ENCODE peak calls at places on chromosomes 3 and 15, in seven cellular contexts. One of them, this sample, is unnamed.

GRCh38 chr3:112499328-112499727 is at the start of gene BTLA:
- DNase-seq in CD8-positive, alpha-beta T cell: peak; percentile 11
- DNase-seq in fibroblast of pulmonary artery: no peak
- DNase-seq in PC-3: no peak
- DNase-seq in IMR-90: no peak
- DNase-seq in fibroblast of villous mesenchyme: no peak
- DNase-seq in colonic mucosa: no peak
- DNase-seq in this sample: no peak

GRCh38 chr3:126952261-126952982 is 30.5 kb upstream of the PLXNA1 start:
- DNase-seq in CD8-positive, alpha-beta T cell: no peak
- DNase-seq in fibroblast of pulmonary artery: no peak
- DNase-seq in PC-3: no peak
- DNase-seq in IMR-90: no peak
- DNase-seq in fibroblast of villous mesenchyme: no peak
- DNase-seq in colonic mucosa: no peak
- DNase-seq in this sample: no peak

GRCh38 chr3:62134061-62134496 is 239.3 kb downstream of the FEZF2 start:
- DNase-seq in CD8-positive, alpha-beta T cell: no peak
- DNase-seq in fibroblast of pulmonary artery: peak; percentile 59
- DNase-seq in PC-3: no peak
- DNase-seq in IMR-90: peak; percentile 8
- DNase-seq in fibroblast of villous mesenchyme: no peak
- DNase-seq in colonic mucosa: peak; percentile 78
- DNase-seq in this sample: peak; percentile 41

GRCh38 chr15:42037650-42038049 is 16.8 kb upstream of the PLA2G4E start:
- DNase-seq in CD8-positive, alpha-beta T cell: no peak
- DNase-seq in fibroblast of pulmonary artery: no peak
- DNase-seq in PC-3: peak; percentile 52
- DNase-seq in IMR-90: no peak
- DNase-seq in fibroblast of villous mesenchyme: no peak
- DNase-seq in colonic mucosa: peak; percentile 87
- DNase-seq in this sample: no peak

GRCh38 chr3:30193625-30194044 is 412.8 kb upstream of the TGFBR2 start:
- DNase-seq in CD8-positive, alpha-beta T cell: no peak
- DNase-seq in fibroblast of pulmonary artery: no peak
- DNase-seq in PC-3: no peak
- DNase-seq in IMR-90: no peak
- DNase-seq in fibroblast of villous mesenchyme: no peak
- DNase-seq in colonic mucosa: no peak
- DNase-seq in this sample: no peak

GRCh38 chr15:85865070-85865684 is 70.5 kb upstream of the KLHL25 start:
- DNase-seq in CD8-positive, alpha-beta T cell: no peak
- DNase-seq in fibroblast of pulmonary artery: peak; percentile 65
- DNase-seq in PC-3: peak; percentile 62
- DNase-seq in IMR-90: peak; percentile 48
- DNase-seq in fibroblast of villous mesenchyme: peak; percentile 51
- DNase-seq in colonic mucosa: no peak
- DNase-seq in this sample: peak; percentile 60

GRCh38 chr3:136018876-136019275 is 53.3 kb downstream of the PPP2R3A start:
- DNase-seq in CD8-positive, alpha-beta T cell: no peak
- DNase-seq in fibroblast of pulmonary artery: no peak
- DNase-seq in PC-3: no peak
- DNase-seq in IMR-90: peak; percentile 54
- DNase-seq in fibroblast of villous mesenchyme: peak; percentile 11
- DNase-seq in colonic mucosa: no peak
- DNase-seq in this sample: peak; percentile 7

GRCh38 chr15:79004336-79004735 is 59.5 kb upstream of the CTSH start:
- DNase-seq in CD8-positive, alpha-beta T cell: no peak
- DNase-seq in fibroblast of pulmonary artery: peak; percentile 64
- DNase-seq in PC-3: peak; percentile 47
- DNase-seq in IMR-90: peak; percentile 87
- DNase-seq in fibroblast of villous mesenchyme: peak; percentile 58
- DNase-seq in colonic mucosa: no peak
- DNase-seq in this sample: peak; percentile 60

GRCh38 chr15:34188711-34189110 is 21.2 kb downstream of the KATNBL1 start:
- DNase-seq in CD8-positive, alpha-beta T cell: no peak
- DNase-seq in fibroblast of pulmonary artery: no peak
- DNase-seq in PC-3: no peak
- DNase-seq in IMR-90: no peak
- DNase-seq in fibroblast of villous mesenchyme: no peak
- DNase-seq in colonic mucosa: no peak
- DNase-seq in this sample: peak; percentile 22

GRCh38 chr3:5072100-5072816 is 49.8 kb upstream of the ARL8B start:
- DNase-seq in CD8-positive, alpha-beta T cell: no peak
- DNase-seq in fibroblast of pulmonary artery: no peak
- DNase-seq in PC-3: no peak
- DNase-seq in IMR-90: no peak
- DNase-seq in fibroblast of villous mesenchyme: no peak
- DNase-seq in colonic mucosa: no peak
- DNase-seq in this sample: no peak

GRCh38 chr3:70890085-70890484 is 577.6 kb upstream of the MDFIC2 start:
- DNase-seq in CD8-positive, alpha-beta T cell: no peak
- DNase-seq in fibroblast of pulmonary artery: no peak
- DNase-seq in PC-3: no peak
- DNase-seq in IMR-90: no peak
- DNase-seq in fibroblast of villous mesenchyme: no peak
- DNase-seq in colonic mucosa: no peak
- DNase-seq in this sample: no peak

GRCh38 chr15:85878866-85879265 is 84.1 kb upstream of the KLHL25 start:
- DNase-seq in CD8-positive, alpha-beta T cell: no peak
- DNase-seq in fibroblast of pulmonary artery: peak; percentile 7
- DNase-seq in PC-3: peak; percentile 29
- DNase-seq in IMR-90: no peak
- DNase-seq in fibroblast of villous mesenchyme: no peak
- DNase-seq in colonic mucosa: no peak
- DNase-seq in this sample: no peak

GRCh38 chr3:71684752-71685151 is 40.5 kb downstream of the EIF4E3 start:
- DNase-seq in CD8-positive, alpha-beta T cell: no peak
- DNase-seq in fibroblast of pulmonary artery: peak; percentile 78
- DNase-seq in PC-3: peak; percentile 84
- DNase-seq in IMR-90: peak; percentile 86
- DNase-seq in fibroblast of villous mesenchyme: peak; percentile 72
- DNase-seq in colonic mucosa: peak; percentile 31
- DNase-seq in this sample: peak; percentile 87

GRCh38 chr3:4350789-4351163 is 47.6 kb downstream of the SETMAR start:
- DNase-seq in CD8-positive, alpha-beta T cell: peak; percentile 49
- DNase-seq in fibroblast of pulmonary artery: peak; percentile 91
- DNase-seq in PC-3: peak; percentile 76
- DNase-seq in IMR-90: peak; percentile 69
- DNase-seq in fibroblast of villous mesenchyme: peak; percentile 76
- DNase-seq in colonic mucosa: peak; percentile 50
- DNase-seq in this sample: peak; percentile 91

GRCh38 chr15:27059610-27060202 is 88.7 kb downstream of the GABRG3 start:
- DNase-seq in CD8-positive, alpha-beta T cell: no peak
- DNase-seq in fibroblast of pulmonary artery: peak; percentile 39
- DNase-seq in PC-3: peak; percentile 44
- DNase-seq in IMR-90: peak; percentile 11
- DNase-seq in fibroblast of villous mesenchyme: no peak
- DNase-seq in colonic mucosa: peak; percentile 25
- DNase-seq in this sample: peak; percentile 26

GRCh38 chr3:105656607-105657504 is 212.0 kb downstream of the CBLB start:
- DNase-seq in CD8-positive, alpha-beta T cell: no peak
- DNase-seq in fibroblast of pulmonary artery: peak; percentile 9
- DNase-seq in PC-3: no peak
- DNase-seq in IMR-90: no peak
- DNase-seq in fibroblast of villous mesenchyme: no peak
- DNase-seq in colonic mucosa: no peak
- DNase-seq in this sample: no peak

GRCh38 chr3:104149154-104149553 is 1217.6 kb upstream of the ALCAM start:
- DNase-seq in CD8-positive, alpha-beta T cell: no peak
- DNase-seq in fibroblast of pulmonary artery: no peak
- DNase-seq in PC-3: peak; percentile 40
- DNase-seq in IMR-90: no peak
- DNase-seq in fibroblast of villous mesenchyme: no peak
- DNase-seq in colonic mucosa: no peak
- DNase-seq in this sample: no peak

GRCh38 chr15:35479423-35479822 is 66.5 kb downstream of the DPH6 start:
- DNase-seq in CD8-positive, alpha-beta T cell: no peak
- DNase-seq in fibroblast of pulmonary artery: no peak
- DNase-seq in PC-3: no peak
- DNase-seq in IMR-90: no peak
- DNase-seq in fibroblast of villous mesenchyme: no peak
- DNase-seq in colonic mucosa: no peak
- DNase-seq in this sample: no peak

GRCh38 chr3:65617209-65617608 is 421.5 kb downstream of the MAGI1 start:
- DNase-seq in CD8-positive, alpha-beta T cell: no peak
- DNase-seq in fibroblast of pulmonary artery: no peak
- DNase-seq in PC-3: no peak
- DNase-seq in IMR-90: no peak
- DNase-seq in fibroblast of villous mesenchyme: no peak
- DNase-seq in colonic mucosa: no peak
- DNase-seq in this sample: no peak

GRCh38 chr3:182509844-182510460 is 283.4 kb upstream of the ATP11B start:
- DNase-seq in CD8-positive, alpha-beta T cell: no peak
- DNase-seq in fibroblast of pulmonary artery: no peak
- DNase-seq in PC-3: no peak
- DNase-seq in IMR-90: no peak
- DNase-seq in fibroblast of villous mesenchyme: no peak
- DNase-seq in colonic mucosa: no peak
- DNase-seq in this sample: no peak

GRCh38 chr15:55758580-55758986 is 15.6 kb upstream of the PRTG start:
- DNase-seq in CD8-positive, alpha-beta T cell: no peak
- DNase-seq in fibroblast of pulmonary artery: no peak
- DNase-seq in PC-3: no peak
- DNase-seq in IMR-90: no peak
- DNase-seq in fibroblast of villous mesenchyme: peak; percentile 71
- DNase-seq in colonic mucosa: no peak
- DNase-seq in this sample: no peak

GRCh38 chr3:126117786-126118185 is 33.9 kb upstream of the SLC41A3 start:
- DNase-seq in CD8-positive, alpha-beta T cell: no peak
- DNase-seq in fibroblast of pulmonary artery: no peak
- DNase-seq in PC-3: no peak
- DNase-seq in IMR-90: no peak
- DNase-seq in fibroblast of villous mesenchyme: no peak
- DNase-seq in colonic mucosa: peak; percentile 12
- DNase-seq in this sample: no peak

GRCh38 chr3:23913873-23914743 is 2.7 kb downstream of the NKIRAS1 start:
- DNase-seq in CD8-positive, alpha-beta T cell: no peak
- DNase-seq in fibroblast of pulmonary artery: no peak
- DNase-seq in PC-3: no peak
- DNase-seq in IMR-90: no peak
- DNase-seq in fibroblast of villous mesenchyme: no peak
- DNase-seq in colonic mucosa: no peak
- DNase-seq in this sample: no peak

GRCh38 chr3:23915537-23916108 is 1.2 kb downstream of the NKIRAS1 start:
- DNase-seq in CD8-positive, alpha-beta T cell: no peak
- DNase-seq in fibroblast of pulmonary artery: peak; percentile 67
- DNase-seq in PC-3: no peak
- DNase-seq in IMR-90: peak; percentile 64
- DNase-seq in fibroblast of villous mesenchyme: peak; percentile 54
- DNase-seq in colonic mucosa: no peak
- DNase-seq in this sample: peak; percentile 48

GRCh38 chr3:23916152-23916885 is 471 bp downstream of the NKIRAS1 start:
- DNase-seq in CD8-positive, alpha-beta T cell: no peak
- DNase-seq in fibroblast of pulmonary artery: no peak
- DNase-seq in PC-3: no peak
- DNase-seq in IMR-90: no peak
- DNase-seq in fibroblast of villous mesenchyme: no peak
- DNase-seq in colonic mucosa: peak; percentile 49
- DNase-seq in this sample: no peak

GRCh38 chr3:23919628-23920027 is 2.7 kb downstream of the RPL15 start:
- DNase-seq in CD8-positive, alpha-beta T cell: no peak
- DNase-seq in fibroblast of pulmonary artery: no peak
- DNase-seq in PC-3: no peak
- DNase-seq in IMR-90: no peak
- DNase-seq in fibroblast of villous mesenchyme: no peak
- DNase-seq in colonic mucosa: no peak
- DNase-seq in this sample: no peak

GRCh38 chr3:23916886-23917815 is at the start of the genes NKIRAS1 and RPL15:
- DNase-seq in CD8-positive, alpha-beta T cell: peak; percentile 96
- DNase-seq in fibroblast of pulmonary artery: peak; percentile 98
- DNase-seq in PC-3: peak; percentile 98
- DNase-seq in IMR-90: peak; percentile 96
- DNase-seq in fibroblast of villous mesenchyme: peak; percentile 97
- DNase-seq in colonic mucosa: peak; percentile 98
- DNase-seq in this sample: peak; percentile 97
- TF ChIP-seq CTCF in CD8-positive, alpha-beta T cell: peak; percentile 22
- TF ChIP-seq CTCF in fibroblast of pulmonary artery: peak; percentile 44
- TF ChIP-seq CTCF in PC-3: no peak
- TF ChIP-seq CTCF in IMR-90: peak; percentile 27
- TF ChIP-seq CTCF in fibroblast of villous mesenchyme: peak; percentile 51
- TF ChIP-seq CTCF in colonic mucosa: peak; percentile 68
- TF ChIP-seq CTCF in this sample: peak; percentile 53

DNA sequence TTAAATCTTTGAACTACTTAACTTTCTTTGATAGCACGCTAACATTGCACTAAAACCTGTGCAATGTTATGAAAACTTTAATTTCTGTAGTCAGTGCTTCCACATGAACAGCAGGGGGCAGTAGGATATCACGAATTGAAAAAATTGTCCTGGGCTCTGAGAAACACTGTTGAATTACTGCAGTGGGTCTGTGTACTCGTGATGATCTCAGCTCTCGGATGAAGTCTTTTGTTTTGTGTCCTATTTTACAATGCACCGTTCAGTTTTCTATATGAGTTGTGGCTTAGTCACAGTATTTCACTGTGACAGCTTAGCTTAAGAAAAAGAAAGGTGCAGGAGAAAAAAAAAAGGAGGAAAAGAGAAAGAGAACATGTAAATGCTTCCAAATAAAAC is 141.3 kb upstream of the CCDC54 start:
- DNase-seq in CD8-positive, alpha-beta T cell: peak; percentile 52
- DNase-seq in fibroblast of pulmonary artery: peak; percentile 96
- DNase-seq in PC-3: peak; percentile 95
- DNase-seq in IMR-90: peak; percentile 89
- DNase-seq in fibroblast of villous mesenchyme: peak; percentile 92
- DNase-seq in colonic mucosa: peak; percentile 62
- DNase-seq in this sample: peak; percentile 94
- H3K4me3 ChIP-seq in CD8-positive, alpha-beta T cell: no peak overlapping the region
- H3K4me3 ChIP-seq in fibroblast of pulmonary artery: peak overlapping the region; percentile 56
- H3K4me3 ChIP-seq in PC-3: peak overlapping the region; percentile 73
- H3K4me3 ChIP-seq in IMR-90: peak overlapping the region; percentile 40
- H3K4me3 ChIP-seq in fibroblast of villous mesenchyme: peak overlapping the region; percentile 57
- H3K4me3 ChIP-seq in colonic mucosa: peak overlapping the region; percentile 44
- H3K4me3 ChIP-seq in this sample: peak overlapping the region; percentile 35

GRCh38 chr3:146026547-146026946 is 134.4 kb downstream of the PLOD2 start:
- DNase-seq in CD8-positive, alpha-beta T cell: no peak
- DNase-seq in fibroblast of pulmonary artery: no peak
- DNase-seq in PC-3: peak; percentile 26
- DNase-seq in IMR-90: no peak
- DNase-seq in fibroblast of villous mesenchyme: no peak
- DNase-seq in colonic mucosa: no peak
- DNase-seq in this sample: no peak
- TF ChIP-seq CTCF in CD8-positive, alpha-beta T cell: no peak
- TF ChIP-seq CTCF in fibroblast of pulmonary artery: no peak
- TF ChIP-seq CTCF in PC-3: peak; percentile 40
- TF ChIP-seq CTCF in IMR-90: no peak
- TF ChIP-seq CTCF in fibroblast of villous mesenchyme: no peak
- TF ChIP-seq CTCF in colonic mucosa: no peak
- TF ChIP-seq CTCF in this sample: no peak

DNA sequence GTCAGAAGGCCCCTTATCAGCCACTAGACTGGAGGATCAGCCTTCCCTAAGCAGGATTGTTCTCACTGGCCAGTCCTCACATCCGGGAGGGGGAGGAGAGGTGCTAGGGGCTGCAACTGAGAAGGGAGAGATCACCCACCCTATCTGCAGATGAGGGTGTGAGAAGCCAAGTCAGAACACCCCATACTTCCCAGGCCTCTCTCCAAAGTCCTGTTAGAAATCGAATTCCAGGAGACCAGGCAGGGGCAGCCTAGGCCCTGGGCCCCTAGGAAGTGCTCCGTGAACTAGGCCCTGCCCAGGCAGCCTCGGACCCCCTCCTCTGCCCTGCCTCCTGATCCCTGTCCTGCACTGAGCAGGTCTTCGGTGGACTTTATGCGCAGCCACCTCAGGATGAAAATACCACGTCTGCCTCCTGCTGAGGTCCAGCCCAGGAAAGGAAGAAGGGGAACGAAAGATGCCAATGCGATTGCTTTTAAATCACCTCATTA is 933 bp downstream of the DZIP1L start:
- DNase-seq in CD8-positive, alpha-beta T cell: no peak
- DNase-seq in fibroblast of pulmonary artery: peak; percentile 24
- DNase-seq in PC-3: no peak
- DNase-seq in IMR-90: peak; percentile 43
- DNase-seq in fibroblast of villous mesenchyme: peak; percentile 61
- DNase-seq in colonic mucosa: no peak
- DNase-seq in this sample: peak; percentile 36
- H3K4me3 ChIP-seq in CD8-positive, alpha-beta T cell: peak overlapping the region; percentile 43
- H3K4me3 ChIP-seq in fibroblast of pulmonary artery: peak overlapping the region; percentile 76
- H3K4me3 ChIP-seq in PC-3: peak overlapping the region; percentile 90
- H3K4me3 ChIP-seq in IMR-90: peak overlapping the region; percentile 74
- H3K4me3 ChIP-seq in fibroblast of villous mesenchyme: peak overlapping the region; percentile 90
- H3K4me3 ChIP-seq in colonic mucosa: peak overlapping the region; percentile 69
- H3K4me3 ChIP-seq in this sample: peak overlapping the region; percentile 95

This sample was measured in cardiac fibroblast.